ENCODE peak calls at places on chromosomes 5 and 9, in seven cellular contexts. X is A549, B is coronary artery, U is astrocyte of the cerebellum, I is endothelial cell of umbilical vein, K is choroid plexus epithelial cell, T is GM06990. R is an unnamed sample.

GRCh38 chr5:17232405-17232804 is 15.0 kb downstream of the BASP1 start:
- DNase-seq in U (no peak), I (no peak), X (no peak), B (no peak), T (no peak), K (no peak), R (no peak)

GRCh38 chr5:39178171-39178570 is 41.2 kb downstream of the FYB1 start:
- DNase-seq in K (peak), T (no peak), X (no peak), B (no peak), I (no peak), U (no peak), R (no peak)

GRCh38 chr5:7756453-7756852 is 94.5 kb downstream of the CFAP90 start:
- DNase-seq in U (no peak), T (no peak), K (no peak), B (no peak), X (no peak), I (no peak), R (no peak)

GRCh38 chr5:61281686-61282085 is 50.4 kb upstream of the ZSWIM6 start:
- DNase-seq in K (no peak), I (no peak), T (no peak), U (no peak), B (no peak), X (no peak), R (no peak)

GRCh38 chr9:111897831-111898144 is 1.2 kb downstream of the UGCG start:
- DNase-seq in B (no peak), U (no peak), T (peak), X (no peak), K (no peak), I (peak), R (peak)

GRCh38 chr5:89260254-89260653 is 377.3 kb upstream of the MEF2C start:
- DNase-seq in K (peak), U (no peak), B (no peak), I (no peak), T (no peak), X (no peak), R (no peak)

GRCh38 chr5:93236807-93237421 is 344.1 kb downstream of the NR2F1-AS1 start:
- DNase-seq in I (no peak), T (no peak), X (no peak), B (no peak), U (no peak), K (peak), R (no peak)

GRCh38 chr5:132750471-132751230 is 3.4 kb downstream of the CCNI2 start:
- DNase-seq in K (no peak), T (no peak), B (no peak), I (no peak), U (no peak), X (no peak), R (peak)

GRCh38 chr9:104858846-104859245 is 69.1 kb downstream of the ABCA1 start:
- DNase-seq in U (no peak), I (no peak), X (no peak), K (no peak), T (no peak), B (no peak), R (no peak)

GRCh38 chr9:133956520-133957076 is 35.5 kb downstream of the VAV2 start:
- DNase-seq in K (peak), X (no peak), B (no peak), U (no peak), T (peak), I (peak), R (peak)

GRCh38 chr9:111066427-111066826 is 28.2 kb upstream of the LPAR1 start:
- DNase-seq in I (no peak), T (no peak), X (no peak), U (no peak), B (no peak), K (no peak), R (no peak)

GRCh38 chr9:426976-427375 is 212.3 kb downstream of the DOCK8 start:
- DNase-seq in T (no peak), X (no peak), B (no peak), K (no peak), U (no peak), I (no peak), R (no peak)

GRCh38 chr5:15951126-15951525 is 228.5 kb downstream of the MARCHF11 start:
- DNase-seq in I (no peak), U (no peak), K (no peak), X (no peak), T (no peak), B (no peak), R (no peak)

GRCh38 chr5:112434650-112435049 is 15.6 kb upstream of the EPB41L4A start:
- DNase-seq in X (no peak), T (no peak), B (no peak), U (no peak), K (no peak), I (no peak), R (no peak)

GRCh38 chr5:36744041-36744677 is 132.4 kb upstream of the NIPBL start:
- DNase-seq in B (no peak), I (no peak), X (no peak), U (no peak), T (no peak), K (peak), R (no peak)

GRCh38 chr5:178399723-178400115 is 167.1 kb upstream of the PHYKPL start:
- DNase-seq in U (no peak), K (no peak), B (no peak), X (no peak), T (no peak), I (no peak), R (no peak)

GRCh38 chr9:10238087-10238486 is 374.7 kb downstream of the PTPRD start:
- DNase-seq in K (peak), B (no peak), U (no peak), X (no peak), T (no peak), I (no peak), R (no peak)

GRCh38 chr5:168329302-168329701 is 37.9 kb downstream of the WWC1 start:
- DNase-seq in I (no peak), T (no peak), B (no peak), U (no peak), K (no peak), X (no peak), R (no peak)

GRCh38 chr9:135960328-135961276 is 571 bp downstream of the UBAC1 start:
- DNase-seq in T (no peak), X (peak), B (no peak), I (peak), U (no peak), K (peak), R (no peak)

GRCh38 chr5:78527054-78527884 is 121.3 kb downstream of the LHFPL2 start:
- DNase-seq in T (no peak), I (peak), B (peak), X (peak), U (peak), K (peak), R (no peak)

GRCh38 chr5:87807783-87808182 is 395.1 kb upstream of the CCNH start:
- DNase-seq in K (no peak), T (no peak), U (no peak), B (no peak), X (no peak), I (no peak), R (no peak)

GRCh38 chr5:148740966-148741742 is 85.3 kb upstream of the ADRB2 start:
- DNase-seq in U (peak), K (peak), I (peak), T (peak), B (no peak), X (peak), R (peak)

GRCh38 chr5:62569466-62569865 is 9.2 kb upstream of the LRRC70 start:
- DNase-seq in T (no peak), B (no peak), K (peak), U (no peak), X (no peak), I (peak), R (no peak)
- H3K4me3 ChIP-seq in T (no peak), B (no peak), K (no peak), U (no peak), X (no peak), I (no peak), R (no peak)

DNA sequence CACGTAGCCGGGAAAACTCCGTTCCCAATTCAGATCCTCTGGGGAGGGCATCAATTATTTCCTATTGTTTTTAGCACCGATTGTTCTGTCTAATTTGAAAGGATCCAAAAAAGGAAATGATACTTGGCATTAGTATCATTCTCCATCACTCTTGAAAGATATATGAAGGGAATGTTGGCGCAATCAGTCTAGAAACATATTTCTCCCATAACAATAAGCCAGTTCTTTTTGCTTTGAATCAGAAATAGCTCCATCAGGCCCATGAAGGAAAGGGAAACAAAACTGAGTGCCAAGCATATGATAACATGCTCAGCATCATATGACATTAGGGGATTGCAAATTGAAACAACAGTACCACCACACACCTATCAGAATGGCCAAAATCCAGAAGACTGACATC is 39.8 kb downstream of the SRD5A1 start:
- DNase-seq in T (no peak), I (no peak), U (no peak), B (no peak), X (no peak), K (no peak), R (no peak)
- H3K4me3 ChIP-seq in T (no peak), I (no peak), U (no peak), B (no peak), X (no peak), K (no peak), R (no peak)

DNA sequence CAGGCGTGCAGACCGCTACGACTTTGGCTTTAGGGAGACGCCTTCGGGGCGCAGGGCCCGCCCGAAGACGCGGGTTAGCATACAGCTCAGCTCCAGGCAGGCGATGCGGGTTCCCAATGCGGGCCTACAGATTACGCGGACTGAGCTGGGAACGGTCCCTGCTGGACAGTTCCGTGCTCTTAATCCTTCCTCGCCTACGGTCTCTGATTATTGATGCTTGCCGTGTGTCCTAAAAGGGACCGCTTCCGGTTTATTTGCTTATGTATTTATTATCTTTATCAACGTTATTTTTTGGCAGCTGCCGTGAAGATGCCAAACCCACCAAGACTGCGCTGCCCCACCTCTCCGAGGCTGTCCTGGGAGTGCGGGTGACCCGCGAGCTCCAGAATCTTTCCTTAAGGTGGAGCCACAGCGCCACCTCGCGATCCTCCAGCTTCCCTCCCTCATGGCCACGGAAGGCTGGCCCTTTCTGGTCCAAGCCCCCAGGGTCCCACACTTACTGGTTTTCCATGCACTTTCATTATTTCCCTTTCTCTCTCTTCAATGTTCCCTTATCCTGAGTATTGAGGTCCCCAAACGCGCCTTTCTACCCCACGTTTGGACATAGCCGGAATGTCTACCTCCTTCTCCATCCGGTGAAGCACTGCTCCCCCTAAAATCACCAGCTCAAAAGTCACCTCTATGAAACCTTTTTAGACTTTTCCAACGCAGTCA is 7.0 kb upstream of the EBF1 start:
- DNase-seq in U (peak), I (peak), X (peak), T (peak), K (peak), B (peak), R (peak)
- H3K4me3 ChIP-seq in U (peak), I (no peak), X (peak), T (peak), K (peak), B (peak), R (peak)

DNA sequence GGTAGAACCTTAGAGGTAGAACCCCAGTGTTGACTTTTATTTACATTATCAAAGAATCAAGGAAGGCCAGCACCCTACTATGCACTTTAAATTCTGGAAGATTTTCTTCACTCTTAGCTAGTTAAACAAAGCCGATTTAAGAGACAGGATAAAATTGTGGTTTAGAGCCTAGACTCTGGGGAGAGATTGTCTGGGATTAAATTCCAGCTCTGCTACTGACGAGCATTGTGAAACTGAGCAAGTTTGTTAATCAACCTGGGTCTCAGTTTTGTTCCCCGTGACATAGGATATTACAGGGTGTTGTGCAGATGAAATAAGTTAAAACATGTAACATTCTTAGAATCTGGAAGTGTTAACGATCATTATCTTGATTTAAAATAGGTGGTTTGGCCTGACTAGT is 83.5 kb downstream of the FEM1C start:
- DNase-seq in I (no peak), K (peak), U (no peak), B (no peak), X (no peak), T (no peak), R (no peak)
- H3K4me3 ChIP-seq in I (no peak), K (no peak), U (no peak), B (no peak), X (no peak), T (no peak), R (no peak)

DNA sequence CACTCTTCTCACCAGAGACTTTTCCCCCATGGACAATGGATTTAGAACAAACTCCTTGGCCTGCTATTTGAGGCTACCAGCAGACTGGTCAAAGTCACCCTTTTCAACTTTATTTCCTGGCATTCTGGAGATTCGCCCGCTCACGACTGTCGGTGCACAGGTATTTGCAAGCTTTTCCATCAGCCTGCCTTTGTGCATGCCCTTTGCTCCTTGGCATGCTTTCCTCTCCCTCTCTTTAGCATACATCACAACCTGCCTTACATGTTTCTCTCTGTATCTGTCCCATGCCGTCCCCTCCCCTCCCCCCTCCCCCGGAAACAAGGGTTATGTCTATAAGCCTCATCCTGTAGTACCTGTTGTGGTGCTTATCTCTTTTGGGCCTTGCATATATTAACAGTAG is 257.1 kb downstream of the AOPEP start:
- DNase-seq in T (no peak), X (no peak), I (no peak), B (no peak), K (no peak), U (no peak), R (no peak)
- H3K4me3 ChIP-seq in T (no peak), X (no peak), I (no peak), B (no peak), K (no peak), U (no peak), R (no peak)